ENCODE peak calls at places on chromosomes 7 and 10, in ten cellular contexts. O is MM.1S; B is keratinocyte; V is AG09319; C is OCI-LY7; M is activated CD8-positive, alpha-beta T cell treated with anti-CD3 and anti-CD28 coated beads for 36 hours; F is RWPE1; T is cardiac muscle cell; A is DND-41; L is stomach. G is an unnamed sample.

GRCh38 chr10:2891073-2891769 is 176.1 kb upstream of the PFKP start:
- DNase-seq in O (no peak), B (no peak), V (no peak), C (no peak), M (no peak), F (no peak), T (no peak), A (peak; percentile 58), L (no peak), G (no peak)

GRCh38 chr10:70381491-70382421 is 669 bp downstream of the LRRC20 start:
- DNase-seq in O (peak; percentile 56), B (no peak), V (no peak), C (peak; percentile 48), M (peak; percentile 51), F (peak; percentile 48), T (peak; percentile 44), A (peak; percentile 74), L (peak; percentile 39), G (peak; percentile 45)

GRCh38 chr10:131277969-131278368 is 33.6 kb downstream of the TCERG1L start:
- DNase-seq in O (no peak), B (no peak), V (no peak), C (no peak), M (no peak), F (no peak), T (no peak), A (no peak), L (no peak), G (no peak)

GRCh38 chr7:2760098-2760889 is 72.3 kb downstream of the AMZ1 start:
- DNase-seq in O (no peak), B (no peak), V (no peak), C (peak; percentile 15), M (peak; percentile 56), F (peak; percentile 13), T (peak; percentile 57), A (no peak), L (peak; percentile 78), G (peak; percentile 28)

GRCh38 chr10:7202804-7203203 is 208.0 kb downstream of the SFMBT2 start:
- DNase-seq in O (no peak), B (no peak), V (no peak), C (no peak), M (no peak), F (no peak), T (no peak), A (no peak), L (no peak), G (no peak)

GRCh38 chr7:87216701-87217508 is 2.6 kb downstream of the TMEM243 start:
- DNase-seq in O (peak; percentile 70), B (no peak), V (no peak), C (peak; percentile 92), M (peak; percentile 75), F (no peak), T (no peak), A (no peak), L (no peak), G (no peak)

GRCh38 chr7:28804990-28805389 is 153.1 kb downstream of the TRIL start:
- DNase-seq in O (no peak), B (no peak), V (peak; percentile 10), C (no peak), M (no peak), F (peak; percentile 44), T (peak; percentile 76), A (no peak), L (no peak), G (no peak)

GRCh38 chr7:45969940-45970339 is 48.9 kb upstream of the IGFBP3 start:
- DNase-seq in O (no peak), B (no peak), V (no peak), C (no peak), M (no peak), F (no peak), T (no peak), A (no peak), L (no peak), G (no peak)

GRCh38 chr10:60820093-60820769 is 42.0 kb downstream of the CDK1 start:
- DNase-seq in O (peak; percentile 54), B (no peak), V (peak; percentile 50), C (no peak), M (peak; percentile 5), F (no peak), T (peak; percentile 66), A (no peak), L (no peak), G (no peak)

GRCh38 chr7:158912406-158912805 is 56.0 kb downstream of the DYNC2I1 start:
- DNase-seq in O (no peak), B (no peak), V (no peak), C (no peak), M (no peak), F (no peak), T (no peak), A (no peak), L (no peak), G (no peak)

GRCh38 chr7:78149787-78150186 is 351.2 kb downstream of the PHTF2 start:
- DNase-seq in O (no peak), B (no peak), V (peak; percentile 64), C (no peak), M (no peak), F (peak; percentile 19), T (peak; percentile 64), A (no peak), L (no peak), G (no peak)

GRCh38 chr7:42978496-42978895 is 46.3 kb downstream of the MRPL32 start:
- DNase-seq in O (no peak), B (no peak), V (no peak), C (no peak), M (no peak), F (no peak), T (peak; percentile 38), A (no peak), L (no peak), G (no peak)

GRCh38 chr7:121016976-121017375 is 28.5 kb downstream of the CPED1 start:
- DNase-seq in O (no peak), B (no peak), V (no peak), C (no peak), M (no peak), F (no peak), T (peak; percentile 40), A (no peak), L (no peak), G (no peak)

GRCh38 chr10:571643-572042 is 117.8 kb downstream of the DIP2C start:
- DNase-seq in O (no peak), B (no peak), V (peak; percentile 35), C (no peak), M (no peak), F (no peak), T (peak; percentile 38), A (no peak), L (no peak), G (no peak)

GRCh38 chr10:5565205-5565545 is 40.4 kb downstream of the CALML3 start:
- DNase-seq in O (no peak), B (no peak), V (no peak), C (no peak), M (no peak), F (no peak), T (no peak), A (no peak), L (peak; percentile 20), G (no peak)

GRCh38 chr7:24075426-24075810 is 208.6 kb upstream of the NPY start:
- DNase-seq in O (no peak), B (no peak), V (no peak), C (no peak), M (no peak), F (peak; percentile 20), T (no peak), A (no peak), L (no peak), G (no peak)

GRCh38 chr7:106425017-106425719 is 140.4 kb upstream of the NAMPT start:
- DNase-seq in O (no peak), B (peak; percentile 59), V (peak; percentile 98), C (no peak), M (peak; percentile 93), F (peak; percentile 89), T (peak; percentile 100), A (no peak), L (peak; percentile 78), G (no peak)

GRCh38 chr7:129923709-129924108 is 29.1 kb downstream of the UBE2H start:
- DNase-seq in O (peak; percentile 54), B (no peak), V (peak; percentile 47), C (no peak), M (no peak), F (no peak), T (peak; percentile 71), A (no peak), L (no peak), G (no peak)

DNA sequence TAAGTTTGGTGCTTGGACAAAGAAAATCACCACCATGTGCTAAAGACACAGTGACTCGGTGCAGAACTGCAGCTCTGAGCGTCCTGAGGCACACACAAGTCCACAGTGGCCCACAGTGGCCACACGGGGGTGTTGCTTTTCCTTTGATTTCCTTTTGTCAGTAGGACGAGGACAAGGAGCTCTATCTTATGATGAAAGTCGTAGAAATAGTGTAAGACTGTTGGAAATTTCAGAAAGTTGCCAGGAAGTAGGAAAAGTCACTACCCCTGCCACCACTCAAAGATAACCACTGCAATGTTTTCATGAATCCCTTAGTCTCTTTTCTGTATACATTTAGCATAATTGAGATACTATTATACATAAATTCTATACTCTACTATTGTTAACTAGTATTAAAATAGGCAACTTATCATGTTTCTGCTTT is 146.0 kb downstream of the TNS3 start:
- DNase-seq in O (no peak), B (no peak), V (peak; percentile 79), C (peak; percentile 66), M (peak; percentile 16), F (peak; percentile 68), T (peak; percentile 88), A (no peak), L (peak; percentile 70), G (peak; percentile 48)
- TF ChIP-seq CTCF in O (peak; percentile 16), B (peak; percentile 84), V (peak; percentile 77), C (peak; percentile 78), M (no peak), F (peak; percentile 67), T (peak; percentile 80), A (peak; percentile 29), L (no peak), G (peak; percentile 77)

GRCh38 chr10:124570646-124571045 is 109.0 kb downstream of the LHPP start:
- DNase-seq in O (no peak), B (no peak), V (no peak), C (no peak), M (no peak), F (no peak), T (no peak), A (no peak), L (no peak), G (no peak)
- TF ChIP-seq CTCF in O (no peak), B (no peak), V (no peak), C (no peak), M (no peak), F (no peak), T (no peak), A (no peak), L (no peak), G (no peak)

DNA sequence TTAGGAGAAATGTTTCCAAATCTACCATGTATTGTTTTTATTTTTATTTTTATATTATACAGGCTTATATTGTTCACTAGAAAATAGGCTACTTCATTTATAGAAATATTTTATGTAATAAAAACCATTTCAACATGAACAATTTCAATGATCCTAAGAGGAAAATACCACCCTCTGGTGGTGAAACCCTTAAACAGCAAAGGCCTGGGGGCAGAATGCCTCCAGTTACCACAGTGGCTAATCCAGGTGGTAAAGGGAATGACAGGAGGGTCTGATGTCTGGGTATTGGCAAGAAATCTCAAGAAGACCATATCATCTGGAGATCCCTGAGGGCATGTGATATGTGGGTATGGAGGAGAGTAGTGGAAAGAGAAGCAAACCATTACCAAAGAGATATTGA is 19.3 kb downstream of the MACC1 start:
- DNase-seq in O (no peak), B (no peak), V (no peak), C (no peak), M (peak; percentile 8), F (no peak), T (no peak), A (no peak), L (no peak), G (no peak)
- TF ChIP-seq CTCF in O (peak; percentile 47), B (peak; percentile 49), V (no peak), C (peak; percentile 77), M (peak; percentile 35), F (no peak), T (peak; percentile 29), A (peak; percentile 31), L (no peak), G (peak; percentile 48)

GRCh38 chr7:15433154-15433553 is 128.7 kb downstream of the AGMO start:
- DNase-seq in O (no peak), B (no peak), V (no peak), C (no peak), M (no peak), F (no peak), T (no peak), A (no peak), L (no peak), G (no peak)
- TF ChIP-seq CTCF in O (no peak), B (no peak), V (no peak), C (no peak), M (no peak), F (no peak), T (no peak), A (no peak), L (no peak), G (no peak)